ENCODE peak calls at places on chromosomes 7 and 10, in six cellular contexts. I is BE2C, T is right lobe of liver, R is mammary epithelial cell, H is foreskin fibroblast, N is aorta. W is an unnamed sample.

GRCh38 chr7:99422091-99422624 is 13.4 kb downstream of the BUD31 start:
- DNase-seq in I (no peak), T (no peak), R (no peak), H (no peak), N (no peak), W (no peak)

GRCh38 chr7:29146888-29147609 is 712 bp upstream of the CPVL start:
- DNase-seq in I (no peak), T (no peak), R (no peak), H (peak; percentile 1), N (no peak), W (no peak)

GRCh38 chr10:93593254-93593653 is 7.8 kb downstream of the RBP4 start:
- DNase-seq in I (no peak), T (no peak), R (no peak), H (no peak), N (no peak), W (no peak)

GRCh38 chr10:14414901-14415300 is 84.2 kb upstream of the FRMD4A start:
- DNase-seq in I (no peak), T (no peak), R (peak; percentile 51), H (peak; percentile 19), N (no peak), W (no peak)

GRCh38 chr7:15720849-15721471 is 34.5 kb upstream of the MEOX2 start:
- DNase-seq in I (peak; percentile 28), T (no peak), R (peak; percentile 13), H (peak; percentile 45), N (no peak), W (no peak)

GRCh38 chr7:36598056-36598675 is 126.1 kb downstream of the AOAH start:
- DNase-seq in I (no peak), T (no peak), R (no peak), H (no peak), N (no peak), W (no peak)

GRCh38 chr7:131109011-131109756 is 218.5 kb upstream of the MKLN1 start:
- DNase-seq in I (no peak), T (no peak), R (peak; percentile 11), H (no peak), N (no peak), W (no peak)

GRCh38 chr10:61164458-61165160 is 220.6 kb upstream of the RHOBTB1 start:
- DNase-seq in I (no peak), T (no peak), R (peak; percentile 3), H (peak; percentile 6), N (peak; percentile 61), W (peak; percentile 45)

GRCh38 chr10:33460461-33461294 is 126.2 kb upstream of the NRP1 start:
- DNase-seq in I (peak; percentile 18), T (no peak), R (no peak), H (peak; percentile 74), N (peak; percentile 87), W (peak; percentile 87)

GRCh38 chr7:42689626-42690025 is 222.2 kb downstream of the C7orf25 start:
- DNase-seq in I (no peak), T (no peak), R (peak; percentile 20), H (no peak), N (no peak), W (no peak)

GRCh38 chr7:86301301-86301700 is 342.4 kb upstream of the GRM3 start:
- DNase-seq in I (no peak), T (no peak), R (no peak), H (no peak), N (no peak), W (no peak)

GRCh38 chr10:73589538-73590126 is 1.5 kb downstream of the USP54 start:
- DNase-seq in I (no peak), T (no peak), R (peak; percentile 57), H (no peak), N (no peak), W (no peak)

GRCh38 chr7:101166909-101167644 is 1.7 kb upstream of the VGF start:
- DNase-seq in I (peak; percentile 74), T (no peak), R (no peak), H (no peak), N (no peak), W (no peak)
- H3K4me3 ChIP-seq in I (peak overlapping the region; percentile 97), T (no peak overlapping the region), R (no peak overlapping the region), H (no peak overlapping the region), N (no peak overlapping the region), W (no peak overlapping the region)

GRCh38 chr10:96683710-96684109 is 36.6 kb downstream of the PIK3AP1 start:
- DNase-seq in I (no peak), T (no peak), R (no peak), H (no peak), N (no peak), W (no peak)

GRCh38 chr10:96686514-96686913 is 33.8 kb downstream of the PIK3AP1 start:
- DNase-seq in I (no peak), T (no peak), R (no peak), H (no peak), N (no peak), W (no peak)

GRCh38 chr10:96687317-96688012 is 32.8 kb downstream of the PIK3AP1 start:
- DNase-seq in I (no peak), T (no peak), R (no peak), H (no peak), N (no peak), W (no peak)

GRCh38 chr10:96683065-96683464 is 37.2 kb downstream of the PIK3AP1 start:
- DNase-seq in I (no peak), T (no peak), R (peak; percentile 10), H (no peak), N (no peak), W (no peak)

GRCh38 chr10:96685297-96685696 is 35.0 kb downstream of the PIK3AP1 start:
- DNase-seq in I (no peak), T (no peak), R (no peak), H (no peak), N (no peak), W (no peak)
- H3K4me3 ChIP-seq in I (no peak overlapping the region), T (no peak overlapping the region), R (no peak overlapping the region), H (no peak overlapping the region), N (no peak overlapping the region), W (no peak overlapping the region)

DNA sequence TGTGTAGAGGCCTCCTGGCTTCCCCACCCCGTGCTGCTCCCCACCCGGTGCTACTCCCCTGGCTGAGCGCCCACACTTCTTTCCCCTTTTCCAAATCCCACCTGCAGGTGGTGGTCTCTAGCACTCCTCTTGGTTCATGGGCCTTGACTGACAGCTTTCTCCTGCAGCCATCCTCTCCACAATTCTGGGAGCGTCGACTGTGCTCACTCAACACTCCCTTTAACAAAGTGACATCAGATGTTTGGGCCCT is 602.8 kb downstream of the PTPRN2 start:
- DNase-seq in I (no peak), T (no peak), R (no peak), H (no peak), N (peak; percentile 63), W (no peak)
- H3K4me3 ChIP-seq in I (no peak overlapping the region), T (no peak overlapping the region), R (no peak overlapping the region), H (no peak overlapping the region), N (no peak overlapping the region), W (no peak overlapping the region)

DNA sequence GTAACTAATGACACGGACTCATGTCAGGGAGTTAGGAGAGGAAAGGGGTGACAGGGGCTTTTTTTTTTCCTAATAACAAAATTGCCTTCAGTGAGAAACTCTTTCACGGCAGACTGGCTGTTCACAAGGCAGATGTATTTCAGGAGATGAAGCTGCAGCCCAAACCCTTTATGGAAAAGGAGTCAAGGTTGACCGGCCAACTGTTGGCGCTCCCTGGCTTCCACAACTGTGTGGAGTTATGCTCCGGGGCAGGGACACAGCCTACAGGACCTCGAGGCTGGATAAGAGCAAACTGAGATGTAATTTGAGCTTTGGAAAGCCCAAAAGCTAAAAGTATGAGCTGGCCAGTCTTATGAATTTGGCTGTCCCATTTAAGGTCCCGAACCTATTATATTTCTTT is 30.8 kb upstream of the MXI1 start:
- DNase-seq in I (no peak), T (no peak), R (no peak), H (no peak), N (no peak), W (no peak)
- H3K4me3 ChIP-seq in I (no peak overlapping the region), T (no peak overlapping the region), R (no peak overlapping the region), H (no peak overlapping the region), N (no peak overlapping the region), W (no peak overlapping the region)

DNA sequence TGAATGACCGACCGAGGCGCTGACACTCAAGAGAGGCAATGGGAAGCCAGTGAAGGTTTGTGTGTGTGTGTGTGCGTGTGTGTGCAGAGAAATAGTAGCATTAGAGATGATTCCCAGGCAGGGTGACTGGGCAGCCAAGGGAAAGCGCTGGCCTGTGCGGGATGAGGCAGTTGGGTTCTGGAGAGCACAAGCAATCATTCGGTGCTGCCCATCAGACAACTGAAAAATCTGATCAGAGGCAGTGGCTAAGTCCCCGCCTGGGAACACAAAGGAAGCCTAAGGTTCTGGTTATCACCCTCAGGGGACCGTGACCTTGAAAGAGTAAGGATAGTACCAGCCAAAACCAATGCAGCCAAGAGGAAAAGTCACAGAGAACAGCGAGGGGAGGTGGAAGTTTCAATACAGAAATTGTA is 899 bp upstream of the PDCD4 start:
- DNase-seq in I (peak; percentile 28), T (no peak), R (no peak), H (no peak), N (no peak), W (no peak)
- H3K4me3 ChIP-seq in I (no peak overlapping the region), T (peak overlapping the region; percentile 66), R (no peak overlapping the region), H (peak overlapping the region; percentile 88), N (no peak overlapping the region), W (peak overlapping the region; percentile 89)